ENCODE peak calls at places on chromosome 5, in five cellular contexts. Y is stimulated activated CD4-positive, alpha-beta T cell treated with anti-CD3 and anti-CD28 coated beads, Interleukin-4, amount 100 ng/mL, for 4 hours; F is GM03348; R is NCI-H345; J is M059J. C is an unnamed sample.

GRCh38 chr5:113378960-113379541 is 55.7 kb downstream of the TSSK1B start:
- DNase-seq in J (peak; percentile 54), Y (peak; percentile 48), R (peak; percentile 37), F (peak; percentile 68), C (no peak)

GRCh38 chr5:150497274-150497988 is 10.5 kb upstream of the NDST1 start:
- DNase-seq in R (peak; percentile 38), Y (no peak), J (peak; percentile 94), F (peak; percentile 93), C (no peak)

GRCh38 chr5:55231476-55232193 is 1.8 kb downstream of the CCNO start:
- DNase-seq in J (no peak), F (no peak), R (no peak), Y (no peak), C (peak; percentile 35)

GRCh38 chr5:134510970-134511795 is 14.3 kb upstream of the JADE2 start:
- DNase-seq in J (peak; percentile 80), Y (peak; percentile 80), R (no peak), F (no peak), C (no peak)

GRCh38 chr5:58793888-58794287 is 211.0 kb downstream of the RAB3C start:
- DNase-seq in Y (no peak), R (no peak), F (no peak), J (no peak), C (no peak)

GRCh38 chr5:160071521-160072299 is 47.5 kb downstream of the PWWP2A start:
- DNase-seq in J (no peak), R (no peak), F (no peak), Y (no peak), C (no peak)

GRCh38 chr5:40447438-40447837 is 232.3 kb upstream of the PTGER4 start:
- DNase-seq in Y (no peak), J (peak; percentile 18), R (no peak), F (no peak), C (no peak)

GRCh38 chr5:94245608-94246007 is 372.8 kb downstream of the KIAA0825 start:
- DNase-seq in Y (no peak), R (no peak), J (peak; percentile 8), F (peak; percentile 6), C (no peak)

GRCh38 chr5:158958048-158958994 is 141.4 kb downstream of the EBF1 start:
- DNase-seq in Y (no peak), F (peak; percentile 39), J (no peak), R (no peak), C (no peak)

GRCh38 chr5:148820778-148821395 is 5.5 kb upstream of the ADRB2 start:
- DNase-seq in R (peak; percentile 22), Y (no peak), F (peak; percentile 24), J (no peak), C (no peak)

GRCh38 chr5:151611127-151611775 is 20.1 kb upstream of the FAT2 start:
- DNase-seq in F (no peak), Y (no peak), R (no peak), J (no peak), C (no peak)

GRCh38 chr5:40353442-40353841 is 326.3 kb upstream of the PTGER4 start:
- DNase-seq in F (no peak), J (no peak), Y (no peak), R (no peak), C (no peak)

GRCh38 chr5:1058549-1058945 is 49.9 kb downstream of the NKD2 start:
- DNase-seq in J (no peak), Y (no peak), R (no peak), F (no peak), C (no peak)

GRCh38 chr5:82364497-82364896 is 86.3 kb upstream of the RPS23 start:
- DNase-seq in F (peak; percentile 64), R (no peak), J (peak; percentile 78), Y (no peak), C (no peak)

GRCh38 chr5:16489322-16489791 is 23.8 kb upstream of the ZNF622 start:
- DNase-seq in F (peak; percentile 71), R (peak; percentile 49), J (peak; percentile 55), Y (no peak), C (no peak)

GRCh38 chr5:135031146-135031812 is 2.7 kb downstream of the PITX1 start:
- DNase-seq in F (no peak), R (no peak), J (no peak), Y (no peak), C (no peak)

GRCh38 chr5:174692982-174693422 is 31.4 kb upstream of the MSX2 start:
- DNase-seq in F (no peak), J (no peak), Y (no peak), R (no peak), C (no peak)

GRCh38 chr5:56459978-56460377 is 226.8 kb upstream of the ANKRD55 start:
- DNase-seq in J (no peak), R (no peak), Y (no peak), F (no peak), C (no peak)

GRCh38 chr5:135834639-135835529 is at the start of gene SLC25A48:
- DNase-seq in F (peak; percentile 80), J (peak; percentile 34), R (peak; percentile 89), Y (no peak), C (no peak)

GRCh38 chr5:130286971-130287370 is 382.7 kb downstream of the CHSY3 start:
- DNase-seq in R (no peak), Y (no peak), F (no peak), J (no peak), C (no peak)

GRCh38 chr5:95955996-95956899 is 5.4 kb downstream of the ELL2 start:
- DNase-seq in Y (no peak), J (no peak), F (peak; percentile 24), R (no peak), C (no peak)

GRCh38 chr5:89437450-89438435 is 554.8 kb upstream of the MEF2C start:
- DNase-seq in F (no peak), Y (no peak), J (peak; percentile 82), R (peak; percentile 49), C (no peak)

GRCh38 chr5:73171495-73171894 is 1.5 kb upstream of the TMEM174 start:
- DNase-seq in Y (no peak), R (no peak), J (peak; percentile 29), F (no peak), C (no peak)

GRCh38 chr5:37871023-37871815 is 31.4 kb upstream of the GDNF start:
- DNase-seq in F (peak; percentile 85), J (peak; percentile 51), Y (no peak), R (no peak), C (no peak)

GRCh38 chr5:123819818-123820217 is 307.8 kb downstream of the CSNK1G3 start:
- DNase-seq in F (no peak), R (no peak), Y (no peak), J (no peak), C (no peak)

GRCh38 chr5:81579525-81579924 is 171.4 kb downstream of the SSBP2 start:
- DNase-seq in R (peak; percentile 1), Y (no peak), F (peak; percentile 25), J (no peak), C (no peak)

C was measured in activated B cell treated with CpG ODN at 0.5 μM for 24 hours.